ENCODE peak calls at places on chromosomes 13 and 19, in ten cellular contexts. J is KG1; S is activated CD4-positive, alpha-beta T cell treated with anti-CD3 and anti-CD28 coated beads, Interleukin-2, amount 50 U/mL, for 48 hours; C is HFFc6; Y is nucleus accumbens; X is effector CD4-positive, alpha-beta T cell; R is mesothelial cell of epicardium; N is NCI-H1436; G is T-helper 2 cell; L is adrenal gland. A is an unnamed sample.

GRCh38 chr13:101474419-101474957 is 22.0 kb downstream of the ITGBL1 start:
- DNase-seq in C (peak; percentile 78), G (no peak), Y (peak; percentile 70), N (no peak), L (no peak), X (no peak), R (no peak), S (no peak), J (no peak), A (no peak)

GRCh38 chr19:46660601-46661019 is 372 bp downstream of the DACT3 start:
- DNase-seq in C (no peak), R (no peak), G (no peak), N (no peak), S (no peak), L (no peak), Y (peak; percentile 60), X (no peak), J (no peak), A (no peak)

GRCh38 chr19:40671404-40671803 is 19.0 kb downstream of the NUMBL start:
- DNase-seq in J (no peak), N (no peak), Y (no peak), L (no peak), R (no peak), G (no peak), X (no peak), S (no peak), C (no peak), A (no peak)

GRCh38 chr19:5397804-5398692 is 57.2 kb upstream of the ZNRF4 start:
- DNase-seq in R (no peak), X (no peak), C (peak; percentile 7), G (no peak), S (no peak), N (no peak), J (no peak), Y (no peak), L (no peak), A (no peak)

GRCh38 chr19:9565900-9566705 is 18.2 kb downstream of the ZNF121 start:
- DNase-seq in C (no peak), G (peak; percentile 37), J (no peak), Y (no peak), N (no peak), S (no peak), X (no peak), R (no peak), L (no peak), A (no peak)

GRCh38 chr13:74945637-74946036 is 536.3 kb downstream of the TBC1D4 start:
- DNase-seq in Y (no peak), C (no peak), R (no peak), J (no peak), G (no peak), S (no peak), X (no peak), N (no peak), L (no peak), A (no peak)

GRCh38 chr19:22545751-22546150 is 88.4 kb upstream of the ZNF492 start:
- DNase-seq in X (no peak), L (no peak), Y (peak; percentile 33), N (no peak), C (no peak), S (peak; percentile 48), G (peak; percentile 26), R (no peak), J (peak; percentile 23), A (no peak)

GRCh38 chr13:82917984-82918383 is 964.3 kb downstream of the SLITRK1 start:
- DNase-seq in C (no peak), G (no peak), S (no peak), R (no peak), N (no peak), J (no peak), Y (no peak), L (no peak), X (no peak), A (no peak)

GRCh38 chr19:55838251-55838650 is 1.9 kb downstream of the NLRP4 start:
- DNase-seq in S (no peak), R (no peak), X (no peak), J (no peak), C (no peak), G (no peak), N (no peak), L (no peak), Y (no peak), A (no peak)

GRCh38 chr13:25249001-25249543 is 38.2 kb downstream of the MTMR6 start:
- DNase-seq in G (peak; percentile 13), J (no peak), Y (peak; percentile 50), C (peak; percentile 60), N (no peak), R (no peak), X (no peak), L (no peak), S (no peak), A (no peak)

GRCh38 chr13:95485045-95485517 is 67.4 kb upstream of the CLDN10 start:
- DNase-seq in Y (no peak), C (peak; percentile 8), X (no peak), S (no peak), G (no peak), J (no peak), L (no peak), N (no peak), R (no peak), A (no peak)

GRCh38 chr13:40053401-40053800 is 397.9 kb downstream of the COG6 start:
- DNase-seq in N (no peak), X (no peak), S (no peak), C (no peak), L (no peak), Y (no peak), G (no peak), R (no peak), J (no peak), A (no peak)

GRCh38 chr13:32299893-32300292 is 15.3 kb downstream of the ZAR1L start:
- DNase-seq in R (no peak), X (no peak), J (no peak), L (no peak), N (no peak), C (no peak), Y (no peak), G (peak; percentile 11), S (no peak), A (no peak)

GRCh38 chr13:30394798-30395191 is 27.5 kb upstream of the UBE2L5 start:
- DNase-seq in C (no peak), S (no peak), G (peak; percentile 82), R (no peak), J (no peak), N (no peak), Y (no peak), X (no peak), L (no peak), A (no peak)

GRCh38 chr13:23180711-23181110 is at the start of gene SGCG:
- DNase-seq in S (no peak), R (no peak), L (no peak), G (no peak), N (no peak), C (no peak), J (no peak), Y (no peak), X (no peak), A (no peak)

GRCh38 chr19:12137541-12137940 is 2.6 kb downstream of the ZNF20 start:
- DNase-seq in G (peak; percentile 39), X (no peak), C (peak; percentile 6), S (peak; percentile 42), Y (no peak), N (no peak), J (peak; percentile 42), R (no peak), L (no peak), A (peak; percentile 20)

GRCh38 chr13:97460004-97460756 is 26.2 kb downstream of the RAP2A start:
- DNase-seq in S (no peak), L (no peak), N (no peak), J (no peak), Y (no peak), X (no peak), C (no peak), R (no peak), G (peak; percentile 34), A (peak; percentile 56)

GRCh38 chr13:34358811-34359513 is 541.0 kb downstream of the RFC3 start:
- DNase-seq in C (peak; percentile 94), L (no peak), R (no peak), G (no peak), Y (no peak), J (no peak), X (no peak), N (no peak), S (no peak), A (no peak)

A was measured in stimulated activated naive B cell treated with anti-CD40 and anti-IgM and Interleukin-4, amounts not matched to agents 10 μg/mL and 1 μg/mL and 100 μg/mL, for 72 hours.